ENCODE peak calls at places on chromosome 22, in four cellular contexts. N is A673; L is naive thymus-derived CD8-positive, alpha-beta T cell; J is AML-193. W is an unnamed sample.

GRCh38 chr22:36244522-36245391 is 5.4 kb upstream of the APOL2 start:
- DNase-seq in N (no peak), J (no peak), L (no peak), W (peak)

GRCh38 chr22:49737101-49737551 is 90.5 kb downstream of the BRD1 start:
- DNase-seq in N (no peak), L (no peak), J (no peak), W (no peak)

GRCh38 chr22:23067023-23067650 is 3.2 kb upstream of the GNAZ start:
- DNase-seq in J (no peak), L (peak), N (no peak), W (no peak)

GRCh38 chr22:44191036-44191454 is 10.3 kb downstream of the PARVG start:
- DNase-seq in L (no peak), J (no peak), N (no peak), W (no peak)

GRCh38 chr22:46758867-46759290 is 3.6 kb upstream of the TBC1D22A start:
- DNase-seq in N (peak), L (peak), J (peak), W (peak)

GRCh38 chr22:42376721-42377177 is 55.5 kb downstream of the NFAM1 start:
- DNase-seq in N (no peak), L (no peak), J (no peak), W (peak)

GRCh38 chr22:37229805-37230672 is 14.0 kb downstream of the RAC2 start:
- DNase-seq in J (peak), L (peak), N (peak), W (no peak)

GRCh38 chr22:39185601-39186012 is 33.1 kb upstream of the CBX7 start:
- DNase-seq in L (no peak), J (no peak), N (no peak), W (no peak)

GRCh38 chr22:20015971-20016733 is 471 bp downstream of the ARVCF start:
- DNase-seq in N (no peak), L (peak), J (no peak), W (peak)

GRCh38 chr22:17158568-17159503 is at the start of gene HDHD5:
- DNase-seq in J (peak), N (peak), L (peak), W (peak)

GRCh38 chr22:19448739-19449421 is 1.4 kb upstream of the C22orf39 start:
- DNase-seq in L (no peak), N (no peak), J (no peak), W (no peak)

GRCh38 chr22:27842994-27843431 is 41.5 kb upstream of the MN1 start:
- DNase-seq in N (peak), L (no peak), J (no peak), W (no peak)

GRCh38 chr22:17753401-17753989 is 20.8 kb downstream of the BID start:
- DNase-seq in J (no peak), N (no peak), L (no peak), W (no peak)

GRCh38 chr22:29014773-29015172 is 46.9 kb downstream of the C22orf31 start:
- DNase-seq in L (no peak), J (no peak), N (no peak), W (no peak)

GRCh38 chr22:46774456-46775363 is 12.3 kb downstream of the TBC1D22A start:
- DNase-seq in L (no peak), N (no peak), J (no peak), W (no peak)

GRCh38 chr22:31497148-31497938 is 1.0 kb downstream of the SFI1 start:
- DNase-seq in J (no peak), L (no peak), N (no peak), W (no peak)

GRCh38 chr22:44839061-44839460 is 86.7 kb downstream of the ARHGAP8 start:
- DNase-seq in N (peak), J (no peak), L (no peak), W (no peak)

GRCh38 chr22:42928969-42929837 is 72.1 kb upstream of the ARFGAP3 start:
- DNase-seq in J (no peak), L (no peak), N (no peak), W (no peak)

GRCh38 chr22:43443072-43443471 is 31.3 kb downstream of the MPPED1 start:
- DNase-seq in L (no peak), N (no peak), J (no peak), W (no peak)

GRCh38 chr22:42717197-42717967 is 3.3 kb downstream of the A4GALT start:
- DNase-seq in L (no peak), N (peak), J (no peak), W (peak)

GRCh38 chr22:38418589-38418988 is 36.4 kb downstream of the KCNJ4 start:
- DNase-seq in N (no peak), J (no peak), L (no peak), W (no peak)

GRCh38 chr22:46349681-46350080 is 14.2 kb downstream of the TRMU start:
- DNase-seq in L (no peak), J (no peak), N (no peak), W (no peak)

GRCh38 chr22:27537481-27537891 is 264.1 kb downstream of the MN1 start:
- DNase-seq in J (no peak), L (no peak), N (peak), W (no peak)

GRCh38 chr22:38864361-38865191 is 7.4 kb downstream of the CBX6 start:
- DNase-seq in N (peak), L (no peak), J (no peak), W (no peak)

GRCh38 chr22:22763512-22763911 is 119.1 kb downstream of the GGTLC2 start:
- DNase-seq in N (no peak), J (no peak), L (no peak), W (no peak)

GRCh38 chr22:41822289-41823057 is 10.4 kb upstream of the SREBF2 start:
- DNase-seq in N (peak), J (peak), L (peak), W (peak)

GRCh38 chr22:21451545-21452520 is 15.4 kb upstream of the TMEM191C start:
- DNase-seq in J (no peak), N (no peak), L (no peak), W (no peak)

GRCh38 chr22:20402960-20403778 is 9.2 kb downstream of the ZNF74 start:
- DNase-seq in J (no peak), L (no peak), N (no peak), W (no peak)

GRCh38 chr22:50699754-50700386 is 27.2 kb downstream of the SHANK3 start:
- DNase-seq in N (no peak), L (no peak), J (no peak), W (no peak)

GRCh38 chr22:39649500-39650089 is 79.0 kb downstream of the CACNA1I start:
- DNase-seq in J (no peak), L (no peak), N (no peak), W (no peak)

GRCh38 chr22:32354360-32355351 is 3.0 kb upstream of the RFPL3 start:
- DNase-seq in N (peak), J (no peak), L (no peak), W (peak)

GRCh38 chr22:42172385-42173172 is 42.0 kb upstream of the CYP2D6 start:
- DNase-seq in L (no peak), N (peak), J (no peak), W (peak)

GRCh38 chr22:48753752-48754517 is 1073.7 kb downstream of the BRD1 start:
- DNase-seq in L (no peak), J (no peak), N (no peak), W (no peak)

GRCh38 chr22:25069758-25070461 is 117.4 kb downstream of the KIAA1671 start:
- DNase-seq in N (no peak), L (no peak), J (no peak), W (no peak)

GRCh38 chr22:33922268-33922667 is 2.0 kb upstream of the LARGE1 start:
- DNase-seq in L (no peak), J (no peak), N (no peak), W (no peak)

GRCh38 chr22:44025171-44026065 is 1.3 kb downstream of the PARVB start:
- DNase-seq in J (peak), N (no peak), L (peak), W (peak)

GRCh38 chr22:32478994-32479393 is 4.4 kb downstream of the FBXO7 start:
- DNase-seq in J (no peak), L (no peak), N (no peak), W (no peak)

GRCh38 chr22:31084811-31085492 is 3.8 kb downstream of the SMTN start:
- DNase-seq in J (peak), L (peak), N (peak), W (peak)